ENCODE peak calls at places on chromosomes 11 and 22, in seven cellular contexts. One of them, this sample, is unnamed.

GRCh38 chr22:20996031-20996410 is 5.9 kb downstream of the THAP7 start:
- DNase-seq in DMS79: no peak
- DNase-seq in T-helper 17 cell: no peak
- DNase-seq in NCI-H524 treated with DMSO at 0.1 percent for 48 hours: no peak
- DNase-seq in neural crest cell: no peak
- DNase-seq in NCI-H1092 treated with DMSO at 0.1 percent for 48 hours: no peak
- DNase-seq in smooth muscle cell of the brain vasculature: no peak
- DNase-seq in this sample: no peak

GRCh38 chr11:11569936-11570491 is 51.8 kb downstream of the GALNT18 start:
- DNase-seq in NCI-H1092 treated with DMSO at 0.1 percent for 48 hours: no peak
- DNase-seq in neural crest cell: no peak
- DNase-seq in DMS79: no peak
- DNase-seq in smooth muscle cell of the brain vasculature: no peak
- DNase-seq in T-helper 17 cell: no peak
- DNase-seq in NCI-H524 treated with DMSO at 0.1 percent for 48 hours: no peak
- DNase-seq in this sample: no peak

GRCh38 chr22:39292002-39292401 is 27.4 kb downstream of the RPL3 start:
- DNase-seq in smooth muscle cell of the brain vasculature: no peak
- DNase-seq in NCI-H1092 treated with DMSO at 0.1 percent for 48 hours: no peak
- DNase-seq in NCI-H524 treated with DMSO at 0.1 percent for 48 hours: no peak
- DNase-seq in DMS79: no peak
- DNase-seq in T-helper 17 cell: no peak
- DNase-seq in neural crest cell: no peak
- DNase-seq in this sample: no peak

GRCh38 chr11:16154715-16155396 is 201.5 kb downstream of the SOX6 start:
- DNase-seq in smooth muscle cell of the brain vasculature: no peak
- DNase-seq in NCI-H524 treated with DMSO at 0.1 percent for 48 hours: no peak
- DNase-seq in NCI-H1092 treated with DMSO at 0.1 percent for 48 hours: no peak
- DNase-seq in DMS79: no peak
- DNase-seq in T-helper 17 cell: no peak
- DNase-seq in neural crest cell: no peak
- DNase-seq in this sample: no peak

GRCh38 chr22:46386312-46386711 is 50.8 kb downstream of the TRMU start:
- DNase-seq in smooth muscle cell of the brain vasculature: no peak
- DNase-seq in DMS79: no peak
- DNase-seq in T-helper 17 cell: no peak
- DNase-seq in neural crest cell: no peak
- DNase-seq in NCI-H524 treated with DMSO at 0.1 percent for 48 hours: no peak
- DNase-seq in NCI-H1092 treated with DMSO at 0.1 percent for 48 hours: no peak
- DNase-seq in this sample: no peak

GRCh38 chr11:116481126-116481644 is 291.6 kb downstream of the BUD13 start:
- DNase-seq in DMS79: no peak
- DNase-seq in NCI-H1092 treated with DMSO at 0.1 percent for 48 hours: no peak
- DNase-seq in smooth muscle cell of the brain vasculature: no peak
- DNase-seq in NCI-H524 treated with DMSO at 0.1 percent for 48 hours: peak
- DNase-seq in neural crest cell: no peak
- DNase-seq in T-helper 17 cell: no peak
- DNase-seq in this sample: no peak

GRCh38 chr22:28909375-28909774 is 26.0 kb downstream of the ZNRF3 start:
- DNase-seq in DMS79: no peak
- DNase-seq in T-helper 17 cell: no peak
- DNase-seq in neural crest cell: no peak
- DNase-seq in NCI-H524 treated with DMSO at 0.1 percent for 48 hours: no peak
- DNase-seq in smooth muscle cell of the brain vasculature: no peak
- DNase-seq in NCI-H1092 treated with DMSO at 0.1 percent for 48 hours: no peak
- DNase-seq in this sample: no peak

GRCh38 chr11:35662061-35662648 is 420 bp upstream of the TRIM44 start:
- DNase-seq in neural crest cell: no peak
- DNase-seq in smooth muscle cell of the brain vasculature: no peak
- DNase-seq in NCI-H524 treated with DMSO at 0.1 percent for 48 hours: no peak
- DNase-seq in DMS79: peak
- DNase-seq in NCI-H1092 treated with DMSO at 0.1 percent for 48 hours: peak
- DNase-seq in T-helper 17 cell: no peak
- DNase-seq in this sample: no peak

GRCh38 chr11:7851391-7851790 is 54.6 kb upstream of the OR5P2 start:
- DNase-seq in smooth muscle cell of the brain vasculature: no peak
- DNase-seq in T-helper 17 cell: no peak
- DNase-seq in NCI-H524 treated with DMSO at 0.1 percent for 48 hours: no peak
- DNase-seq in DMS79: no peak
- DNase-seq in neural crest cell: no peak
- DNase-seq in NCI-H1092 treated with DMSO at 0.1 percent for 48 hours: no peak
- DNase-seq in this sample: no peak

GRCh38 chr11:121933694-121934093 is 182.3 kb downstream of the BLID start:
- DNase-seq in T-helper 17 cell: no peak
- DNase-seq in neural crest cell: no peak
- DNase-seq in DMS79: no peak
- DNase-seq in NCI-H524 treated with DMSO at 0.1 percent for 48 hours: no peak
- DNase-seq in smooth muscle cell of the brain vasculature: no peak
- DNase-seq in NCI-H1092 treated with DMSO at 0.1 percent for 48 hours: no peak
- DNase-seq in this sample: no peak

GRCh38 chr11:12276831-12277475 is 100.4 kb upstream of the PARVA start:
- DNase-seq in DMS79: peak
- DNase-seq in NCI-H1092 treated with DMSO at 0.1 percent for 48 hours: no peak
- DNase-seq in NCI-H524 treated with DMSO at 0.1 percent for 48 hours: no peak
- DNase-seq in neural crest cell: no peak
- DNase-seq in smooth muscle cell of the brain vasculature: no peak
- DNase-seq in T-helper 17 cell: no peak
- DNase-seq in this sample: no peak

GRCh38 chr11:17300372-17300771 is 23.8 kb downstream of the NUCB2 start:
- DNase-seq in DMS79: no peak
- DNase-seq in neural crest cell: no peak
- DNase-seq in smooth muscle cell of the brain vasculature: no peak
- DNase-seq in T-helper 17 cell: no peak
- DNase-seq in NCI-H524 treated with DMSO at 0.1 percent for 48 hours: no peak
- DNase-seq in NCI-H1092 treated with DMSO at 0.1 percent for 48 hours: no peak
- DNase-seq in this sample: no peak

GRCh38 chr11:83181815-83182214 is 11.7 kb upstream of the ANKRD42 start:
- DNase-seq in smooth muscle cell of the brain vasculature: no peak
- DNase-seq in neural crest cell: no peak
- DNase-seq in T-helper 17 cell: no peak
- DNase-seq in NCI-H524 treated with DMSO at 0.1 percent for 48 hours: no peak
- DNase-seq in DMS79: peak
- DNase-seq in NCI-H1092 treated with DMSO at 0.1 percent for 48 hours: no peak
- DNase-seq in this sample: no peak

GRCh38 chr11:112882494-112883381 is 78.5 kb upstream of the NCAM1 start:
- DNase-seq in smooth muscle cell of the brain vasculature: no peak
- DNase-seq in DMS79: no peak
- DNase-seq in NCI-H524 treated with DMSO at 0.1 percent for 48 hours: no peak
- DNase-seq in neural crest cell: no peak
- DNase-seq in T-helper 17 cell: no peak
- DNase-seq in NCI-H1092 treated with DMSO at 0.1 percent for 48 hours: no peak
- DNase-seq in this sample: no peak

GRCh38 chr11:19253817-19254216 is 13.1 kb upstream of the E2F8 start:
- DNase-seq in neural crest cell: no peak
- DNase-seq in smooth muscle cell of the brain vasculature: no peak
- DNase-seq in NCI-H524 treated with DMSO at 0.1 percent for 48 hours: no peak
- DNase-seq in T-helper 17 cell: no peak
- DNase-seq in NCI-H1092 treated with DMSO at 0.1 percent for 48 hours: no peak
- DNase-seq in DMS79: no peak
- DNase-seq in this sample: no peak

GRCh38 chr22:41028841-41029240 is 63.6 kb upstream of the EP300 start:
- DNase-seq in neural crest cell: no peak
- DNase-seq in smooth muscle cell of the brain vasculature: no peak
- DNase-seq in DMS79: no peak
- DNase-seq in NCI-H1092 treated with DMSO at 0.1 percent for 48 hours: no peak
- DNase-seq in NCI-H524 treated with DMSO at 0.1 percent for 48 hours: no peak
- DNase-seq in T-helper 17 cell: no peak
- DNase-seq in this sample: no peak

GRCh38 chr11:61972796-61973602 is 5.6 kb upstream of the FTH1 start:
- DNase-seq in smooth muscle cell of the brain vasculature: no peak
- DNase-seq in NCI-H524 treated with DMSO at 0.1 percent for 48 hours: no peak
- DNase-seq in T-helper 17 cell: no peak
- DNase-seq in DMS79: peak
- DNase-seq in neural crest cell: no peak
- DNase-seq in NCI-H1092 treated with DMSO at 0.1 percent for 48 hours: no peak
- DNase-seq in this sample: no peak

GRCh38 chr22:43272301-43272700 is 70.9 kb downstream of the SCUBE1 start:
- DNase-seq in neural crest cell: no peak
- DNase-seq in smooth muscle cell of the brain vasculature: no peak
- DNase-seq in DMS79: no peak
- DNase-seq in NCI-H524 treated with DMSO at 0.1 percent for 48 hours: no peak
- DNase-seq in NCI-H1092 treated with DMSO at 0.1 percent for 48 hours: no peak
- DNase-seq in T-helper 17 cell: no peak
- DNase-seq in this sample: no peak

GRCh38 chr11:13834463-13834862 is 128.1 kb upstream of the SPON1 start:
- DNase-seq in NCI-H524 treated with DMSO at 0.1 percent for 48 hours: no peak
- DNase-seq in DMS79: no peak
- DNase-seq in NCI-H1092 treated with DMSO at 0.1 percent for 48 hours: no peak
- DNase-seq in smooth muscle cell of the brain vasculature: no peak
- DNase-seq in T-helper 17 cell: no peak
- DNase-seq in neural crest cell: peak
- DNase-seq in this sample: no peak

GRCh38 chr11:45665933-45666647 is 668 bp upstream of the CHST1 start:
- DNase-seq in NCI-H1092 treated with DMSO at 0.1 percent for 48 hours: no peak
- DNase-seq in T-helper 17 cell: no peak
- DNase-seq in neural crest cell: no peak
- DNase-seq in DMS79: no peak
- DNase-seq in smooth muscle cell of the brain vasculature: no peak
- DNase-seq in NCI-H524 treated with DMSO at 0.1 percent for 48 hours: no peak
- DNase-seq in this sample: no peak

GRCh38 chr11:2803186-2804057 is 82.2 kb downstream of the CDKN1C start:
- DNase-seq in NCI-H1092 treated with DMSO at 0.1 percent for 48 hours: no peak
- DNase-seq in NCI-H524 treated with DMSO at 0.1 percent for 48 hours: no peak
- DNase-seq in T-helper 17 cell: peak
- DNase-seq in neural crest cell: no peak
- DNase-seq in smooth muscle cell of the brain vasculature: no peak
- DNase-seq in DMS79: no peak
- DNase-seq in this sample: no peak

GRCh38 chr11:27950339-27950738 is 157.6 kb downstream of the KIF18A start:
- DNase-seq in NCI-H1092 treated with DMSO at 0.1 percent for 48 hours: no peak
- DNase-seq in T-helper 17 cell: no peak
- DNase-seq in DMS79: no peak
- DNase-seq in NCI-H524 treated with DMSO at 0.1 percent for 48 hours: no peak
- DNase-seq in smooth muscle cell of the brain vasculature: no peak
- DNase-seq in neural crest cell: no peak
- DNase-seq in this sample: no peak

GRCh38 chr11:128938156-128938885 is 4.3 kb downstream of the TP53AIP1 start:
- DNase-seq in smooth muscle cell of the brain vasculature: no peak
- DNase-seq in neural crest cell: no peak
- DNase-seq in DMS79: no peak
- DNase-seq in NCI-H524 treated with DMSO at 0.1 percent for 48 hours: no peak
- DNase-seq in T-helper 17 cell: no peak
- DNase-seq in NCI-H1092 treated with DMSO at 0.1 percent for 48 hours: no peak
- DNase-seq in this sample: no peak

GRCh38 chr22:38218661-38219331 is 17.0 kb downstream of the MAFF start:
- DNase-seq in neural crest cell: no peak
- DNase-seq in smooth muscle cell of the brain vasculature: peak
- DNase-seq in T-helper 17 cell: peak
- DNase-seq in NCI-H524 treated with DMSO at 0.1 percent for 48 hours: no peak
- DNase-seq in DMS79: no peak
- DNase-seq in NCI-H1092 treated with DMSO at 0.1 percent for 48 hours: no peak
- DNase-seq in this sample: no peak

GRCh38 chr11:46489668-46490560 is 98.3 kb upstream of the CHRM4 start:
- DNase-seq in NCI-H1092 treated with DMSO at 0.1 percent for 48 hours: peak
- DNase-seq in T-helper 17 cell: no peak
- DNase-seq in DMS79: no peak
- DNase-seq in neural crest cell: peak
- DNase-seq in smooth muscle cell of the brain vasculature: no peak
- DNase-seq in NCI-H524 treated with DMSO at 0.1 percent for 48 hours: peak
- DNase-seq in this sample: no peak

GRCh38 chr11:125807909-125808308 is 20.0 kb downstream of the PATE3 start:
- DNase-seq in DMS79: peak
- DNase-seq in NCI-H524 treated with DMSO at 0.1 percent for 48 hours: no peak
- DNase-seq in T-helper 17 cell: no peak
- DNase-seq in neural crest cell: no peak
- DNase-seq in NCI-H1092 treated with DMSO at 0.1 percent for 48 hours: no peak
- DNase-seq in smooth muscle cell of the brain vasculature: no peak
- DNase-seq in this sample: no peak

GRCh38 chr11:64107300-64107699 is 58.6 kb downstream of the MACROD1 start:
- DNase-seq in DMS79: no peak
- DNase-seq in T-helper 17 cell: no peak
- DNase-seq in NCI-H524 treated with DMSO at 0.1 percent for 48 hours: no peak
- DNase-seq in NCI-H1092 treated with DMSO at 0.1 percent for 48 hours: no peak
- DNase-seq in neural crest cell: no peak
- DNase-seq in smooth muscle cell of the brain vasculature: no peak
- DNase-seq in this sample: no peak

GRCh38 chr11:82996966-82997606 is 74.6 kb downstream of the RAB30 start:
- DNase-seq in smooth muscle cell of the brain vasculature: no peak
- DNase-seq in NCI-H1092 treated with DMSO at 0.1 percent for 48 hours: no peak
- DNase-seq in T-helper 17 cell: no peak
- DNase-seq in NCI-H524 treated with DMSO at 0.1 percent for 48 hours: no peak
- DNase-seq in DMS79: no peak
- DNase-seq in neural crest cell: no peak
- DNase-seq in this sample: no peak

GRCh38 chr22:49086606-49087157 is 741.0 kb downstream of the BRD1 start:
- DNase-seq in smooth muscle cell of the brain vasculature: no peak
- DNase-seq in DMS79: no peak
- DNase-seq in NCI-H524 treated with DMSO at 0.1 percent for 48 hours: no peak
- DNase-seq in NCI-H1092 treated with DMSO at 0.1 percent for 48 hours: no peak
- DNase-seq in T-helper 17 cell: no peak
- DNase-seq in neural crest cell: no peak
- DNase-seq in this sample: no peak

GRCh38 chr22:17785185-17786184 is 11.2 kb upstream of the BID start:
- DNase-seq in NCI-H524 treated with DMSO at 0.1 percent for 48 hours: no peak
- DNase-seq in NCI-H1092 treated with DMSO at 0.1 percent for 48 hours: no peak
- DNase-seq in T-helper 17 cell: peak
- DNase-seq in DMS79: no peak
- DNase-seq in neural crest cell: no peak
- DNase-seq in smooth muscle cell of the brain vasculature: no peak
- DNase-seq in this sample: no peak

GRCh38 chr22:30887861-30888260 is 80.7 kb downstream of the MORC2 start:
- DNase-seq in DMS79: no peak
- DNase-seq in NCI-H1092 treated with DMSO at 0.1 percent for 48 hours: no peak
- DNase-seq in smooth muscle cell of the brain vasculature: no peak
- DNase-seq in T-helper 17 cell: no peak
- DNase-seq in neural crest cell: no peak
- DNase-seq in NCI-H524 treated with DMSO at 0.1 percent for 48 hours: no peak
- DNase-seq in this sample: no peak

GRCh38 chr11:111976614-111977140 is 39.5 kb downstream of the DIXDC1 start:
- DNase-seq in DMS79: no peak
- DNase-seq in smooth muscle cell of the brain vasculature: no peak
- DNase-seq in neural crest cell: no peak
- DNase-seq in NCI-H1092 treated with DMSO at 0.1 percent for 48 hours: peak
- DNase-seq in T-helper 17 cell: no peak
- DNase-seq in NCI-H524 treated with DMSO at 0.1 percent for 48 hours: no peak
- DNase-seq in this sample: no peak

GRCh38 chr11:78161937-78162336 is 22.5 kb upstream of the ALG8 start:
- DNase-seq in neural crest cell: no peak
- DNase-seq in NCI-H1092 treated with DMSO at 0.1 percent for 48 hours: no peak
- DNase-seq in DMS79: no peak
- DNase-seq in T-helper 17 cell: no peak
- DNase-seq in NCI-H524 treated with DMSO at 0.1 percent for 48 hours: no peak
- DNase-seq in smooth muscle cell of the brain vasculature: no peak
- DNase-seq in this sample: no peak

GRCh38 chr11:114399903-114400221 is 449 bp downstream of the C11orf71 start:
- DNase-seq in T-helper 17 cell: no peak
- DNase-seq in NCI-H1092 treated with DMSO at 0.1 percent for 48 hours: peak
- DNase-seq in smooth muscle cell of the brain vasculature: no peak
- DNase-seq in neural crest cell: no peak
- DNase-seq in DMS79: peak
- DNase-seq in NCI-H524 treated with DMSO at 0.1 percent for 48 hours: peak
- DNase-seq in this sample: peak